ENCODE peak calls at places on chromosomes 3 and 15, in eight cellular contexts. M, L, U, J, Y, F, P and A are unnamed samples. For H3K27me3, the result is how much of the 10 kb centered on the place peaks cover.

GRCh38 chr15:100999369-100999768 is 80.2 kb downstream of the LRRK1 start:
- DNase-seq in M (no peak), U (no peak), L (no peak), F (peak), J (no peak), Y (no peak), P (no peak), A (no peak)

GRCh38 chr3:45333549-45333948 is 54.8 kb upstream of the LARS2 start:
- DNase-seq in M (no peak), J (no peak), Y (no peak), F (peak), U (no peak), P (no peak), L (no peak), A (no peak)

GRCh38 chr3:89525597-89525996 is 418.2 kb downstream of the EPHA3 start:
- DNase-seq in P (no peak), Y (no peak), L (no peak), M (no peak), U (no peak), F (no peak), J (no peak), A (no peak)

GRCh38 chr15:59380902-59381610 is 8.4 kb upstream of the MYO1E start:
- DNase-seq in F (no peak), Y (no peak), L (no peak), M (no peak), P (no peak), J (no peak), U (no peak), A (no peak)

GRCh38 chr3:36729204-36730056 is 34.9 kb downstream of the DCLK3 start:
- DNase-seq in J (no peak), Y (no peak), P (peak), L (peak), U (no peak), M (no peak), F (peak), A (no peak)

GRCh38 chr15:94327356-94327936 is 96.1 kb downstream of the MCTP2 start:
- DNase-seq in Y (no peak), J (no peak), L (peak), U (no peak), M (no peak), F (peak), P (peak), A (no peak)

GRCh38 chr3:31932990-31933389 is 48.1 kb downstream of the OSBPL10 start:
- DNase-seq in M (no peak), F (no peak), Y (no peak), U (no peak), L (no peak), J (no peak), P (no peak), A (no peak)

GRCh38 chr3:155963557-155963956 is 93.1 kb downstream of the GMPS start:
- DNase-seq in F (peak), J (no peak), Y (no peak), P (no peak), M (no peak), L (no peak), U (no peak), A (no peak)

GRCh38 chr3:173538410-173538809 is 140.9 kb downstream of the NLGN1 start:
- DNase-seq in Y (no peak), M (no peak), F (no peak), J (no peak), P (peak), U (no peak), L (no peak), A (no peak)

GRCh38 chr3:70550723-70551319 is 238.4 kb upstream of the MDFIC2 start:
- DNase-seq in P (no peak), J (peak), Y (peak), M (peak), F (peak), U (peak), L (peak), A (peak)

GRCh38 chr3:5021571-5022092 is 42.4 kb downstream of the BHLHE40 start:
- DNase-seq in J (no peak), P (no peak), F (peak), M (no peak), U (no peak), L (peak), Y (no peak), A (no peak)

GRCh38 chr15:31811641-31812040 is 218.7 kb upstream of the CHRNA7 start:
- DNase-seq in L (no peak), F (no peak), Y (no peak), M (no peak), U (no peak), J (no peak), P (no peak), A (no peak)

GRCh38 chr3:125310623-125311076 is 64.5 kb downstream of the ZNF148 start:
- DNase-seq in J (no peak), Y (no peak), M (no peak), P (peak), L (peak), U (no peak), F (no peak), A (no peak)

GRCh38 chr3:112519424-112520001 is 20.2 kb upstream of the BTLA start:
- DNase-seq in J (peak), M (no peak), U (no peak), P (peak), Y (no peak), L (peak), F (peak), A (no peak)

GRCh38 chr3:65672876-65673815 is 365.6 kb downstream of the MAGI1 start:
- DNase-seq in Y (peak), P (peak), M (peak), F (peak), L (peak), J (peak), U (peak), A (peak)

GRCh38 chr3:125440559-125440955 is 65.4 kb upstream of the ZNF148 start:
- DNase-seq in L (peak), J (peak), F (no peak), U (peak), Y (peak), M (no peak), P (peak), A (no peak)

GRCh38 chr3:167913218-167913902 is 177.8 kb downstream of the SERPINI1 start:
- DNase-seq in Y (no peak), J (no peak), P (no peak), U (no peak), F (peak), L (no peak), M (no peak), A (no peak)

GRCh38 chr15:77759896-77760592 is 127.3 kb upstream of the LINGO1 start:
- DNase-seq in U (no peak), Y (no peak), M (no peak), J (no peak), F (no peak), P (no peak), L (no peak), A (no peak)

GRCh38 chr15:62835351-62835750 is 207.2 kb upstream of the TPM1 start:
- DNase-seq in Y (no peak), J (no peak), P (no peak), M (no peak), F (no peak), L (no peak), U (no peak), A (peak)

GRCh38 chr3:10496121-10496863 is 9.1 kb downstream of the ATP2B2 start:
- DNase-seq in L (no peak), Y (no peak), M (no peak), U (no peak), F (no peak), P (no peak), J (no peak), A (no peak)

GRCh38 chr15:71599404-71600225 is 210.7 kb upstream of the NR2E3 start:
- DNase-seq in Y (peak), F (no peak), J (no peak), U (no peak), P (no peak), L (no peak), M (peak), A (no peak)

GRCh38 chr3:70849911-70850699 is 537.7 kb upstream of the MDFIC2 start:
- DNase-seq in L (no peak), U (no peak), P (no peak), J (peak), F (peak), M (peak), Y (no peak), A (no peak)

GRCh38 chr15:68340711-68341671 is 63.4 kb downstream of the FEM1B start:
- DNase-seq in L (no peak), M (no peak), Y (no peak), F (no peak), J (peak), P (no peak), U (no peak), A (no peak)

GRCh38 chr3:100518244-100518643 is 25.8 kb downstream of the TMEM45A start:
- DNase-seq in F (no peak), M (no peak), L (no peak), Y (no peak), P (no peak), J (no peak), U (no peak), A (no peak)

GRCh38 chr15:71761649-71762048 is 48.7 kb upstream of the NR2E3 start:
- DNase-seq in U (peak), P (no peak), F (peak), M (no peak), J (no peak), Y (peak), L (peak), A (no peak)

GRCh38 chr3:101128786-101129185 is 135.6 kb upstream of the ABI3BP start:
- DNase-seq in L (no peak), P (no peak), M (no peak), F (no peak), U (no peak), Y (peak), J (no peak), A (no peak)

GRCh38 chr3:162984752-162985151 is 1488.1 kb downstream of the OTOL1 start:
- DNase-seq in Y (no peak), U (no peak), M (no peak), L (no peak), F (no peak), P (no peak), J (no peak), A (no peak)

GRCh38 chr15:39125904-39126303 is 455.0 kb upstream of the THBS1 start:
- DNase-seq in U (no peak), M (no peak), J (no peak), L (peak), P (peak), F (peak), Y (no peak), A (no peak)

GRCh38 chr3:49723301-49723630 is 485 bp downstream of the GMPPB start:
- DNase-seq in M (peak), F (peak), U (peak), J (peak), Y (peak), P (peak), L (peak), A (peak)

GRCh38 chr3:129120254-129121004 is 1.2 kb downstream of the RAB43 start:
- DNase-seq in F (peak), U (peak), M (peak), J (peak), L (peak), Y (peak), P (peak), A (peak)
- TF ChIP-seq POLR2A in F (peak), U (peak), M (peak), J (peak), L (peak), Y (no peak), P (peak), A (peak)

GRCh38 chr3:13202744-13203397 is 129.6 kb upstream of the IQSEC1 start:
- DNase-seq in Y (no peak), L (no peak), J (no peak), U (no peak), P (no peak), F (no peak), M (no peak), A (no peak)
- H3K27me3 ChIP-seq in Y (half or more), L (under half), J (under half), U (under half), P (half or more), F (under half), M (under half), A (under half)

GRCh38 chr15:99102332-99103235 is 2.3 kb upstream of the SYNM start:
- DNase-seq in L (no peak), M (no peak), P (no peak), Y (no peak), J (no peak), U (no peak), F (no peak), A (no peak)

GRCh38 chr15:99103279-99103678 is 1.6 kb upstream of the SYNM start:
- DNase-seq in J (no peak), F (no peak), P (no peak), M (no peak), L (no peak), Y (no peak), U (no peak), A (no peak)

GRCh38 chr15:99105516-99106341 is 849 bp downstream of the SYNM start:
- DNase-seq in Y (peak), L (no peak), U (peak), M (peak), F (peak), J (no peak), P (no peak), A (peak)

GRCh38 chr15:99106417-99107220 is 1.7 kb downstream of the SYNM start:
- DNase-seq in J (no peak), P (no peak), Y (no peak), L (no peak), F (peak), U (no peak), M (peak), A (peak)

GRCh38 chr15:99104788-99105515 is at the start of gene SYNM:
- DNase-seq in U (peak), Y (peak), J (peak), L (peak), M (peak), P (peak), F (peak), A (peak)
- TF ChIP-seq POLR2A in U (no peak), Y (no peak), J (peak), L (peak), M (peak), P (no peak), F (peak), A (peak)

GRCh38 chr3:150069158-150069536 is 98.5 kb upstream of the PFN2 start:
- DNase-seq in U (no peak), F (peak), Y (no peak), M (no peak), P (no peak), L (no peak), J (no peak), A (peak)
- H3K27me3 ChIP-seq in U (under half), F (under half), Y (under half), M (under half), P (under half), L (under half), J (under half), A (under half)

DNA sequence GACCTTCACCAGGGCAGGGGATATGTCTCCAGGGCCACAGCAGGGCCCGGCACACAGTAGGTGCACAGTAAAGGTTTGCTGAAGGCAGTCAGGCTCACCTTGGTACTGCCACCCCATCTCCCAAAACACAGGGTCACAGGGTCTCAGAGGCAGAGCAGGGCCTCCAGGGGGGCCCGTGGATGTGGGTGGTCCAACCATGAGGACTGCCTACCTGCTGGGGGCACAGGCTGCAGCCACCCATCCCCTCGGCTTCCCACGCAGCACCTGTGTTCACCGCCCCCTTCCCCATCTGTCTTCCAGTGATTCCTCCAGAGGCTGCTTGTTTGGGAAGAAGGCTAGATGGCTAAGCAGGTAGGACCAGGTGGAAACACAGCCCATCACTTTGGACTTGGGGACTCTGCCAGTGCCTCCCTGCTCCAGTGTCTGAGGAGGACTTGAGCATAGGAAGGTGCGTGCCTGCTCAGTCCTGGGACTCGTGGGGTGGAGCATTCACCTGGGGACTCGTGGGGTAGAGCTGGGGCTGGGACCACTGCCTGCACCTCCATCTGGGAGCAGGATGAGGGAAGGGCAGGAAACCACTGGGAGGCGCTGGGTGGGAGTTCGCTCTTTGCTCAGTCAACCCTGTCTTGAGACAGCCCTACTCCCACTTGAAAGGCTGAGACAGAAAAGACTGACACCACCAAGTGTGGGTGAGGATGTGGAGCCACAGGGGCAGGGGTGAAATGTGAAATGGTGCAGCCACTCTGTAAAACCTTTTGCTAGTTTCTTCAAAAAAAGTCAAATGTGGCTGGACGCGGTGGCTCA is 18.8 kb upstream of the PLXND1 start:
- DNase-seq in M (peak), L (no peak), P (no peak), Y (no peak), U (no peak), J (no peak), F (no peak), A (no peak)
- TF ChIP-seq POLR2A in M (no peak), L (no peak), P (no peak), Y (no peak), U (no peak), J (no peak), F (no peak), A (no peak)

GRCh38 chr3:160226026-160226739 is 961 bp downstream of the C3orf80 start:
- DNase-seq in F (no peak), J (no peak), P (peak), M (no peak), L (no peak), U (no peak), Y (no peak), A (no peak)
- H3K27me3 ChIP-seq in F (under half), J (under half), P (under half), M (under half), L (under half), U (under half), Y (half or more), A (half or more)

GRCh38 chr15:40323239-40323952 is at the start of gene INAFM2:
- DNase-seq in U (peak), L (peak), M (peak), J (peak), P (peak), F (peak), Y (peak), A (peak)
- TF ChIP-seq POLR2A in U (peak), L (no peak), M (no peak), J (no peak), P (no peak), F (peak), Y (no peak), A (peak)

GRCh38 chr15:57992761-57993295 is 72.7 kb downstream of the ALDH1A2 start:
- DNase-seq in U (no peak), Y (no peak), M (no peak), L (no peak), F (no peak), J (no peak), P (no peak), A (no peak)
- H3K27me3 ChIP-seq in U (under half), Y (under half), M (under half), L (under half), F (under half), J (under half), P (under half), A (under half)

DNA sequence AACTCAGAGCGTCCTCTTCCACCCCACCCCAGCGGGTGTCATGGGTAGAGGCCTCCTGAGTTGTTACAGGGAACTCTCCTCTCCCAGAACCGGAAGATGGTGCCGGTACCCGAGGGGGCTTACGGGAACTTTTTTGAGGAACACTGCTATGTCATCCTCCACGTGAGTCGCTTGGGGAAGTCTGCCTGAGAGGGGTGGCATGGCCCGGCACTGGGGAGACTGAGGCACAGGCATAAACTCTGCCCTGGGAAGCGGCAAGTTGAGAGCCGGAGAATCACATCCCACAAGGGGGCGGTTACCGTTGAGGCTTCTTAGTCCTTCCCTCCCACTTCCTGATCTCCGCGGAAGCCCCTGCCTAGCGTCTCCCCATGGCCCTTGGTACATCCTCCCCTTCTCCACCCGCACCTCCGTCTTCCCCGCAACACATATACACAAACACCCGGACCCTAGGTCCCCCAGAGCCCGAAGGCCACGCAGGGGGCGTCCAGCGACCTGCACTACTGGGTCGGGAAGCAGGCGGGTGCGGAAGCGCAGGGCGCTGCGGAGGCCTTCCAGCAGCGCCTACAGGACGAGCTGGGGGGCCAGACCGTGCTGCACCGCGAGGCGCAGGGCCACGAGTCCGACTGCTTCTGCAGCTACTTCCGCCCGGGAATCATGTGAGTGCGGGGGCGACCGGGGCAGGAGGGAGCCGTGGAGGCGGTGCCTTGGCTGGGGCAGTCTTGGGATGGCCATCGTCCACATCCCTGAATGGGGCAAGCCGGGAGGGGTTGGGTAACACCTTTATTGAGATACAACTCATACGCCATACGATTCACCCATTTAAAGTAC is 3.4 kb downstream of the VILL start:
- DNase-seq in L (no peak), U (peak), M (peak), J (peak), Y (peak), P (peak), F (peak), A (peak)
- TF ChIP-seq POLR2A in L (no peak), U (peak), M (peak), J (no peak), Y (no peak), P (peak), F (peak), A (peak)